ENCODE peak calls at places on chromosomes 16 and 17, in four cellular contexts. Y, I, V and P are unnamed samples.

GRCh38 chr17:50803676-50804075 is 31.7 kb upstream of the WFIKKN2 start:
- DNase-seq in Y (no peak), I (no peak), V (no peak), P (no peak)

GRCh38 chr16:35431829-35432663 is 1972.6 kb downstream of the TP53TG3F start:
- DNase-seq in Y (no peak), I (peak), V (peak), P (peak)

GRCh38 chr17:49003557-49004511 is 6.6 kb downstream of the IGF2BP1 start:
- DNase-seq in Y (no peak), I (peak), V (no peak), P (no peak)

GRCh38 chr17:38345743-38346142 is 2.0 kb upstream of the GPR179 start:
- DNase-seq in Y (no peak), I (no peak), V (no peak), P (no peak)

GRCh38 chr16:50607051-50607431 is 58.8 kb downstream of the NKD1 start:
- DNase-seq in Y (no peak), I (no peak), V (no peak), P (no peak)

GRCh38 chr16:73405851-73406250 is 357.9 kb upstream of the ZFHX3 start:
- DNase-seq in Y (no peak), I (no peak), V (no peak), P (no peak)

GRCh38 chr17:62641101-62641500 is 13.6 kb downstream of the MRC2 start:
- DNase-seq in Y (no peak), I (no peak), V (no peak), P (no peak)

GRCh38 chr17:83186751-83187421 is 107.5 kb downstream of the METRNL start:
- DNase-seq in Y (no peak), I (no peak), V (no peak), P (no peak)

GRCh38 chr16:6165330-6165984 is 1067.9 kb upstream of the EEF2KMT start:
- DNase-seq in Y (no peak), I (no peak), V (peak), P (peak)

GRCh38 chr16:69823831-69824563 is 61.9 kb downstream of the WWP2 start:
- DNase-seq in Y (peak), I (no peak), V (no peak), P (no peak)

GRCh38 chr17:43549496-43549895 is 3.4 kb upstream of the ETV4 start:
- DNase-seq in Y (no peak), I (no peak), V (no peak), P (no peak)

GRCh38 chr17:46977750-46978488 is 1.1 kb downstream of the RPRML start:
- DNase-seq in Y (no peak), I (peak), V (no peak), P (no peak)

GRCh38 chr17:64126918-64127317 is 3.0 kb downstream of the ERN1 start:
- DNase-seq in Y (no peak), I (no peak), V (no peak), P (no peak)

GRCh38 chr16:81707411-81708321 is 71.4 kb upstream of the PLCG2 start:
- DNase-seq in Y (no peak), I (no peak), V (no peak), P (no peak)

GRCh38 chr16:66419527-66419926 is 7.6 kb upstream of the BEAN1 start:
- DNase-seq in Y (no peak), I (no peak), V (no peak), P (no peak)

GRCh38 chr16:48194828-48195566 is 39.2 kb upstream of the ABCC12 start:
- DNase-seq in Y (no peak), I (no peak), V (no peak), P (no peak)

GRCh38 chr16:26649646-26650045 is 417.1 kb upstream of the C16orf82 start:
- DNase-seq in Y (no peak), I (no peak), V (no peak), P (no peak)

GRCh38 chr16:50067290-50067853 is 1.6 kb downstream of the HEATR3 start:
- DNase-seq in Y (no peak), I (peak), V (peak), P (no peak)

GRCh38 chr16:64452446-64452845 is 669.4 kb downstream of the CDH11 start:
- DNase-seq in Y (no peak), I (no peak), V (no peak), P (no peak)

GRCh38 chr16:67014641-67015315 is 14.2 kb upstream of the CBFB start:
- DNase-seq in Y (no peak), I (no peak), V (no peak), P (no peak)

GRCh38 chr16:58107228-58107627 is 22.0 kb downstream of the CFAP20 start:
- DNase-seq in Y (no peak), I (no peak), V (no peak), P (no peak)

GRCh38 chr17:44070455-44071197 is at the start of gene G6PC3:
- DNase-seq in Y (peak), I (peak), V (peak), P (peak)

GRCh38 chr17:72420775-72421127 is 299.9 kb downstream of the SOX9 start:
- DNase-seq in Y (no peak), I (no peak), V (no peak), P (no peak)
- TF ChIP-seq JUND in Y (no peak), I (no peak), V (no peak), P (no peak)

GRCh38 chr17:65389956-65390355 is 171.5 kb downstream of the AXIN2 start:
- DNase-seq in Y (no peak), I (no peak), V (no peak), P (no peak)
- TF ChIP-seq JUND in Y (no peak), I (no peak), V (peak), P (no peak)

GRCh38 chr16:71255721-71256120 is 25.2 kb upstream of the HYDIN start:
- DNase-seq in Y (no peak), I (no peak), V (peak), P (no peak)
- TF ChIP-seq JUND in Y (no peak), I (no peak), V (no peak), P (no peak)

GRCh38 chr16:89161763-89162162 is 9.8 kb upstream of the CDH15 start:
- DNase-seq in Y (no peak), I (no peak), V (no peak), P (no peak)
- TF ChIP-seq JUND in Y (no peak), I (no peak), V (no peak), P (no peak)

GRCh38 chr16:86319871-86320270 is 190.5 kb upstream of the FOXF1 start:
- DNase-seq in Y (no peak), I (no peak), V (no peak), P (no peak)
- TF ChIP-seq JUND in Y (no peak), I (no peak), V (no peak), P (no peak)

GRCh38 chr16:610513-611381 is 20.0 kb upstream of the WFIKKN1 start:
- DNase-seq in Y (no peak), I (peak), V (peak), P (no peak)
- TF ChIP-seq JUND in Y (no peak), I (no peak), V (no peak), P (no peak)

GRCh38 chr17:6753565-6753964 is 2.3 kb upstream of the XAF1 start:
- DNase-seq in Y (no peak), I (no peak), V (no peak), P (no peak)
- TF ChIP-seq JUND in Y (no peak), I (no peak), V (no peak), P (no peak)

DNA sequence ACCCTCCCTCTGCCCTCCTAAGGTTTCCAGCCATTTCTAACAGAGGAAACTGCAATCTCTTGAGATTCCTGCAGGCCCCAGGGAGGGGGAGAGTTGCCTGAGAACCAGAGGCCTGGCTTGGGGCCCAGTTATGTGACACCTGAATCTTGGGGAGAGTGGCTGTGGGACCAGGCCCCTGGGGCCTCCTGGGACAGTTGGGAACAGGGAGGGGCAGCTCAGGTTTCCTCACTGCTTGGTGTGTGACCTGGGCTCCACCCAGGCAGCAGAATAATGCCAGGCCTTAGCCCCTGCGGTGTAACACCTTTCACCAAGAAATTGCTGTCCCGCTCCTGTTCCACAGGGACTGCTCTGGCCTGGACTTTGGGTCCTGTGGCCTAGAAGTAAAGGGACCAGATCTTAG is 44.3 kb upstream of the CRHR1 start:
- DNase-seq in Y (no peak), I (no peak), V (no peak), P (no peak)
- TF ChIP-seq JUND in Y (no peak), I (no peak), V (no peak), P (no peak)

DNA sequence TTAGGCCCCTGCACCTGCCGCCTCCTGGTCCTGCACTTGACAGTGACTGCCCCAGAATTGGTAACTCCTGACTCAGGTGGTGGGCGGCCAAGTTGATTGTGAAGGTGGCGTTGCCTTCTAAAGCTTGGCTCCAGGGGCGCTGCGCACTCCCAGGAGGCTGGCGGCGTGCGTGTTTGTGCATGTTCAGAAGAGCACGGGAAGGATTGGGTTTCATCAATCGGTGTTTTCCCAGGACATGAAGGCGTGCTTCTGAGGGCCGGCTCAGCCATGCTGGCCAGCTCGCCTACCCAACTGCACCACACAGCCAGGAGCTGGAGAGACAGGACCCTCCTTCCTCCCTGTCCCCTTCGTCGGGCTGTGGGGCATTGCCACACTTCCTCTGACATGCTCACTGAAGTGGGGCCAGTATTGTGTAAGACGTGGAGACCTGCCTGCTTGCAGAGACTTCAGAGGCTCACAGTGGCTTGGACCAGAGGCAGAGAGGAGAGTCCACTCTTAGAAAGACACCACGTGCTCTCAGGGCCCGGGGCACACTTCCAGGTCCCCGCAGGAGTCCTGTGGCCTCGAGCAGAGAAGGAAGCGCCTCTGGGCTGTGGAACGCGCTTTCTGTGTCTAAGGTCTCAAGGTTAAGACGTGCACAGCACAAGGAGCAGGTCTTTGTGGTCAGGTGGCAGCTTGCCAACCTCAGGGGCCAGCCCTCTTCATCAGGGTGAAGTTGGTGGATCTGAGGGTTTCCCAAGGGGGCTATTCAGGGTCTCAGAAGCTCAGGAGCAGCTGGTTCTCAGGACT is 2.8 kb downstream of the RAB40C start:
- DNase-seq in Y (no peak), I (no peak), V (no peak), P (no peak)
- TF ChIP-seq JUND in Y (no peak), I (no peak), V (no peak), P (no peak)